ENCODE peak calls at places on chromosomes 4 and X, in seven cellular contexts. T, W, P, D, G, A and Q are unnamed samples.

GRCh38 chr4:71604785-71605184 is 179.1 kb downstream of the GC start:
- DNase-seq in T (no peak), A (no peak), G (no peak), P (no peak), W (no peak), D (no peak), Q (no peak)

GRCh38 chr4:147194604-147195003 is 248.9 kb upstream of the TTC29 start:
- DNase-seq in G (no peak), W (no peak), D (no peak), P (no peak), T (no peak), A (no peak), Q (no peak)

GRCh38 chr4:166078956-166079355 is 205.9 kb downstream of the TLL1 start:
- DNase-seq in P (no peak), D (no peak), G (no peak), T (no peak), A (peak; percentile 16), W (no peak), Q (no peak)

GRCh38 chrX:120200851-120201250 is 42.4 kb downstream of the RHOXF2 start:
- DNase-seq in G (no peak), W (no peak), T (no peak), A (no peak), P (no peak), D (no peak), Q (no peak)

GRCh38 chr4:78534286-78534955 is 17.1 kb upstream of the ANXA3 start:
- DNase-seq in D (peak; percentile 69), T (no peak), G (no peak), W (peak; percentile 28), A (peak; percentile 95), P (no peak), Q (no peak)

GRCh38 chr4:182680196-182680771 is 236.9 kb downstream of the DCTD start:
- DNase-seq in G (peak; percentile 67), A (no peak), D (no peak), W (no peak), T (no peak), P (peak; percentile 31), Q (no peak)

GRCh38 chrX:7316887-7317286 is 168.9 kb upstream of the PUDP start:
- DNase-seq in P (no peak), T (no peak), D (no peak), G (no peak), A (no peak), W (peak; percentile 57), Q (no peak)

GRCh38 chr4:124167602-124168001 is 544.9 kb downstream of the ANKRD50 start:
- DNase-seq in T (no peak), G (no peak), D (no peak), A (peak; percentile 12), W (no peak), P (no peak), Q (no peak)

GRCh38 chr4:128376958-128377357 is 89.3 kb upstream of the PGRMC2 start:
- DNase-seq in G (no peak), P (no peak), W (no peak), A (no peak), D (no peak), T (no peak), Q (no peak)

GRCh38 chrX:119880552-119881437 is 9.2 kb downstream of the NDUFA1 start:
- DNase-seq in W (peak; percentile 63), G (no peak), A (peak; percentile 29), P (no peak), T (peak; percentile 59), D (peak; percentile 45), Q (no peak)

GRCh38 chr4:89784686-89785227 is 52.2 kb downstream of the SNCA start:
- DNase-seq in P (no peak), T (no peak), D (no peak), A (no peak), G (no peak), W (no peak), Q (no peak)

GRCh38 chr4:119570401-119570800 is 58.2 kb downstream of the PDE5A start:
- DNase-seq in A (no peak), D (no peak), T (no peak), P (no peak), W (peak; percentile 68), G (no peak), Q (no peak)

GRCh38 chrX:653316-653715 is 22.7 kb downstream of the SHOX start:
- DNase-seq in D (no peak), T (no peak), P (no peak), G (no peak), W (no peak), A (no peak), Q (no peak)
- H3K4me3 ChIP-seq in D (no peak overlapping the region), T (no peak overlapping the region), P (no peak overlapping the region), G (no peak overlapping the region), W (no peak overlapping the region), A (no peak overlapping the region), Q (no peak overlapping the region)

GRCh38 chrX:114952696-114953095 is 64.7 kb downstream of the IL13RA2 start:
- DNase-seq in P (no peak), G (no peak), D (no peak), A (no peak), T (no peak), W (no peak), Q (no peak)
- H3K27ac ChIP-seq in P (no peak overlapping the region), G (no peak overlapping the region), D (no peak overlapping the region), A (no peak overlapping the region), T (no peak overlapping the region), W (no peak overlapping the region), Q (no peak overlapping the region)

GRCh38 chrX:49166914-49167739 is 4.6 kb downstream of the MAGIX start:
- DNase-seq in G (peak; percentile 95), W (peak; percentile 73), A (peak; percentile 78), P (peak; percentile 81), D (no peak), T (no peak), Q (peak; percentile 66)
- H3K4me3 ChIP-seq in G (peak overlapping the region; percentile 47), W (peak overlapping the region; percentile 39), A (peak overlapping the region; percentile 49), P (peak overlapping the region; percentile 67), D (no peak overlapping the region), T (no peak overlapping the region), Q (no peak overlapping the region)

GRCh38 chrX:136201601-136202000 is 49.6 kb downstream of the MAP7D3 start:
- DNase-seq in T (no peak), A (no peak), G (no peak), D (no peak), P (no peak), W (no peak), Q (no peak)
- H3K27ac ChIP-seq in T (no peak overlapping the region), A (no peak overlapping the region), G (peak overlapping the region; percentile 96), D (no peak overlapping the region), P (peak overlapping the region; percentile 95), W (no peak overlapping the region), Q (no peak overlapping the region)

DNA sequence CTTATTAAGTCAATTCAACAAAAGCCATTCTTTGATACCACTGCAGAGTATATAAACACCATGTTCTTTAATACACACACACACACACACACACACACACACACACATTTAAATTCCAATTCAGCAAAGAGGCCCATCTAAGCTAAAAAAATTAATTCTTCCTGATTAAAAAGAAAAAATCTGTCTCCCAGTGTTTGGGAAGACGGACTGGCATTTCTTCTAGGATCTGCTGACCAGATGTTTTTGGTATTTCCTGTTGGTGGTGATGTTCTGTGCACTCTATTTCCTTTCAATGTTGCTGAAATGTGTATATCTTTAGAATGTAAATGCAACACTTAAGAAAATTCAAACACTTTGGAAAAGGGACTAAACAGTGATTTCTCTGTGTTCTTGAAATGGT is 243.8 kb downstream of the THOC2 start:
- DNase-seq in D (no peak), G (no peak), T (no peak), P (no peak), W (peak; percentile 5), A (no peak), Q (no peak)
- H3K4me3 ChIP-seq in D (no peak overlapping the region), G (no peak overlapping the region), T (no peak overlapping the region), P (no peak overlapping the region), W (no peak overlapping the region), A (no peak overlapping the region), Q (no peak overlapping the region)

GRCh38 chr4:1980561-1981041 is 28.2 kb downstream of the NELFA start:
- DNase-seq in G (no peak), W (no peak), D (no peak), P (no peak), T (no peak), A (no peak), Q (no peak)

GRCh38 chr4:1978741-1979476 is 29.9 kb downstream of the NELFA start:
- DNase-seq in T (no peak), A (no peak), G (no peak), P (no peak), W (no peak), D (no peak), Q (no peak)

GRCh38 chr4:1981251-1982055 is 27.3 kb downstream of the NELFA start:
- DNase-seq in G (no peak), T (peak; percentile 15), P (no peak), W (peak; percentile 11), A (no peak), D (no peak), Q (no peak)

GRCh38 chr4:1978226-1978625 is 30.5 kb downstream of the NELFA start:
- DNase-seq in D (no peak), T (no peak), G (no peak), A (no peak), W (no peak), P (no peak), Q (no peak)

DNA sequence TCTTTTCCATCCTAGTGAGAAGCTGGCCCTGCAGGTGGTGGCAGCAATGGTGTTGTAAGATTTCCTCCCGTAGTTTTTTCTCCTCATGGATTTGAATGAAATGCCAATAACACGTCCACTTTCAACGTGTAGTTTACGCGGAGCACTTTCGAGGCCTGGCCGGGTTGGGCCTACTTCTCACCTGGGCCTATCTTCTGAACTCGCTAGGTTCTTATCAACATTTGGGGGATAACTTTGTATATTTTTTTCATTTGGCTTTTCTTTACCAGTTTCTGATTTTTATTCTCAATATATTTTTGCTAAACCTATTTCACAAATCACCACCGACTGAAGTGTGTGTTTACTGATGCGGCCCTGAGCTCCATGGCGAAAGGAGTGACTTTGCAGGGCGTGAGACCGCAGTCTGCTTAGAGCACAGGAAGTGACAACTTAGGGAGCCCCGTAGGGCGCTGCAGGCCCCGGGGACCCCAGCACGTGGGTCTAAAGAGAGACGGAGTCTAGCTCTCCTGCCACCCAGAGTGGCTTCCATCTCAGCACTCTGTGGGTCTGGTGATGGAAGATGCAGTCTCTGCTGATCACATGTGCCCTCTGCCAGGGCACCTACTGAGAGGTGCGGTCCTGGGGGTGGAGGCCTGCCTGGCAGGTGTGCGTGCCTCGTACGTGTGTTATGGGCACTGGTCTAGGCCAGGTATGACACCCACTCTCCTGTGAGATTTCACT is 29.1 kb downstream of the NELFA start:
- DNase-seq in G (no peak), W (no peak), A (no peak), T (no peak), D (no peak), P (no peak), Q (no peak)
- H3K27ac ChIP-seq in G (no peak overlapping the region), W (no peak overlapping the region), A (no peak overlapping the region), T (no peak overlapping the region), D (no peak overlapping the region), P (no peak overlapping the region), Q (no peak overlapping the region)

GRCh38 chr4:75512336-75513211 is 1.6 kb downstream of the RCHY1 start:
- DNase-seq in A (peak; percentile 48), T (no peak), D (peak; percentile 24), G (no peak), P (no peak), W (peak; percentile 54), Q (peak; percentile 31)
- H3K4me3 ChIP-seq in A (peak overlapping the region; percentile 87), T (peak overlapping the region; percentile 70), D (peak overlapping the region; percentile 98), G (peak overlapping the region; percentile 72), P (peak overlapping the region; percentile 80), W (peak overlapping the region; percentile 67), Q (no peak overlapping the region)

DNA sequence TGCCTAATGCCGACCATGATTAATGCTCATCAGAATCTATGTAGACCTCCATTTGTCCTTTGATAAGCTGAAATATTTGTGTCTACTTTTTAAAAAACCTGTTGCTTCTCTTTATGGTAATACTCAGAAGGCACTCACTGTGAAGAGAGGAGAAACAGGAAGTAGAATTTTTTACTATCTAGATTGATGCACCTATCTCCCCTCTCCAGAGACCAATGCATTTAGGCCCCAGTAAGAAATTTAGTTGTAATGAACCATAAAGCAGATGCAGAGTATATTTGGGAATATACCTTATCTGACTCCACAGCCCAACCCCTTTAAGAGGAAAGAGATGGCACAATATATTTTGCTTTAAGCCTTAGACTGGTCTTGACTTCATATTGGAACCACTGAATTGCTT is 11.1 kb downstream of the TBL1X start:
- DNase-seq in P (no peak), A (no peak), G (no peak), T (no peak), D (no peak), W (no peak), Q (no peak)
- H3K27ac ChIP-seq in P (no peak overlapping the region), A (no peak overlapping the region), G (no peak overlapping the region), T (no peak overlapping the region), D (peak overlapping the region; percentile 26), W (no peak overlapping the region), Q (no peak overlapping the region)